ENCODE peak calls at places on chromosomes 1 and 21, in seven cellular contexts. T is lower lobe of right lung; V is kidney; E is naive thymus-derived CD4-positive, alpha-beta T cell; F is NT2/D1; L is GM23248; K is psoas muscle. N is an unnamed sample. For H3K4me1 and H3K9me3, the result is how much of the 10 kb centered on the place peaks cover.

GRCh38 chr1:38028105-38028591 is 15.6 kb downstream of the UTP11 start:
- DNase-seq in T (no peak), V (no peak), E (no peak), F (no peak), L (peak), K (no peak), N (no peak)

GRCh38 chr1:15170071-15170470 is 16.5 kb downstream of the TMEM51 start:
- DNase-seq in T (no peak), V (no peak), E (no peak), F (no peak), L (no peak), K (no peak), N (no peak)

GRCh38 chr1:5599541-5599940 is 392.7 kb downstream of the NPHP4 start:
- DNase-seq in T (no peak), V (no peak), E (no peak), F (no peak), L (no peak), K (no peak), N (no peak)

GRCh38 chr1:178532392-178532791 is 19.5 kb downstream of the TEX35 start:
- DNase-seq in T (peak), V (peak), E (peak), F (peak), L (peak), K (peak), N (peak)

GRCh38 chr1:31095298-31095981 is 29.9 kb upstream of the PUM1 start:
- DNase-seq in T (no peak), V (no peak), E (no peak), F (no peak), L (peak), K (no peak), N (no peak)

GRCh38 chr1:111747947-111748346 is 7.8 kb upstream of the DDX20 start:
- DNase-seq in T (no peak), V (no peak), E (no peak), F (no peak), L (no peak), K (no peak), N (no peak)

GRCh38 chr1:69700770-69701169 is 133.0 kb downstream of the LRRC7 start:
- DNase-seq in T (no peak), V (no peak), E (no peak), F (peak), L (peak), K (no peak), N (no peak)

GRCh38 chr21:31191553-31191952 is 152.5 kb downstream of the TIAM1 start:
- DNase-seq in T (no peak), V (no peak), E (no peak), F (no peak), L (no peak), K (no peak), N (no peak)

GRCh38 chr21:14991957-14992356 is 72.8 kb downstream of the NRIP1 start:
- DNase-seq in T (no peak), V (no peak), E (no peak), F (no peak), L (no peak), K (no peak), N (no peak)

GRCh38 chr1:152050886-152051764 is 14.3 kb upstream of the S100A11 start:
- DNase-seq in T (no peak), V (no peak), E (no peak), F (no peak), L (peak), K (no peak), N (no peak)

GRCh38 chr1:182580736-182581135 is 8.3 kb downstream of the RNASEL start:
- DNase-seq in T (no peak), V (no peak), E (no peak), F (no peak), L (no peak), K (no peak), N (no peak)

GRCh38 chr1:23867953-23868847 is at the start of gene FUCA1:
- DNase-seq in T (peak), V (peak), E (peak), F (peak), L (peak), K (peak), N (peak)
- H3K4me3 ChIP-seq in T (peak), V (peak), E (peak), F (peak), L (peak), K (peak), N (peak)

DNA sequence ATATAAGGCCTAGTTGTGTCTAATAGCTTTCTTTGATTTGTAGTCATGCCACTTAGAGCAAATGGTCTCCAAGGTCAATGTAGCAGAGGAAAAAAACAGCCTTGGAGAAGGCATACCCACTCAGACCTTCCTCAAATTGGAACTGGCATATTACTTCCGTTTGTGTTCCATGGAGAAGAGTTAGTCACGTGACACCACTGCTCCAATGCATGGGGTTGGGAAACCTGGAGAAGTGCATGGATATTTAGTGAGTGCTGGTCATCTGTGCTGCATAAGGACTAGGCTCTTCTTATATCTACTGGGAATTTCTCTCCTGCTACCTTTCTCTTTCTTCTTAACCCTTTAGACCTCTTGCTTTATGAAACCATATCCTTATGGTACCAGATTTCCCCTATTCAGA is 167.8 kb downstream of the BACH1 start:
- DNase-seq in T (no peak), V (no peak), E (no peak), F (no peak), L (no peak), K (no peak), N (no peak)
- H3K4me1 ChIP-seq in T (under half), V (under half), E (under half), F (under half), L (under half), K (under half), N (under half)

DNA sequence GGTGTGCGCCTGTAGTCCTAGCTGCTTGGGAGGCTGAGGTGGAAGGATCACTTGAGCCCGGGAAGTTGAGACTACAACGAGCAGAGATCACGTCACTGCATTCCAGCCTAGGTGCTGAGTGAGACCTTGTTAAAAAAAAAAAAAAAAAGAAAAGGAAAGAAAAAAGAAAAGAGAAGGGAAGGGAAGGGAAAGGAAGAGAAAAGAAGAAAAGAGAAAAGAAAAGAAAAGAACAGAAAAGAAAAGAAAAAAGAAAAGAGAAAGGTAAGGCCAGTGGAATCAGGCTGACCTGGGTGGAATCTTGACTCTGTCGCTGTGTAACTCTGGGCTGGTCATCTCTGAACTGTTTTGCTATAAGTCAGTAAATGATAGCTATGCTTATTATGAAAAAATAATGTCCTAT is 33.7 kb upstream of the KIRREL1 start:
- DNase-seq in T (no peak), V (no peak), E (no peak), F (no peak), L (no peak), K (no peak), N (no peak)
- H3K9me3 ChIP-seq in T (under half), V (under half), E (under half), F (under half), L (under half), K (under half), N (under half)

GRCh38 chr1:93081716-93082115 is 2.6 kb downstream of the MTF2 start:
- DNase-seq in T (no peak), V (no peak), E (no peak), F (no peak), L (peak), K (no peak), N (no peak)
- H3K4me3 ChIP-seq in T (peak), V (peak), E (no peak), F (peak), L (peak), K (peak), N (peak)

DNA sequence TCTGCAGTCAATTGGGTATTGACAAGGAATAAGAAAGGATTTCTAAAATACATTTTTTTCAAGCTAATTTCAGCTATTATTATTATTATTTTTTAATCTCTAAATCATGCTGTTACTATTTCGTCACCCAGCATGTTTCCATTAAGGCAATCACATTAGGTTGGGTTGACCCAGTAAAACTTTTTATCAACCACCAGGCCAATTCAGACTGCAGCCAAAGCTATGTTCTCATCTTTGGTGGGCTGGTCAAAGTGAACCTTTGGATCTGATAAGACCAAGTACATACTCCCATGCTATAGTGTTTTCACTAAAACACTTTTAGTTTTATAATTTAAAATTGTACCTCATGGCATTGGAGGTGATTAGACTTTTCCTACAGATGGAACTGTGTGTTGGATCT is 198.6 kb downstream of the PBX1 start:
- DNase-seq in T (no peak), V (no peak), E (no peak), F (no peak), L (no peak), K (no peak), N (no peak)
- H3K4me1 ChIP-seq in T (under half), V (under half), E (under half), F (under half), L (under half), K (under half), N (under half)

DNA sequence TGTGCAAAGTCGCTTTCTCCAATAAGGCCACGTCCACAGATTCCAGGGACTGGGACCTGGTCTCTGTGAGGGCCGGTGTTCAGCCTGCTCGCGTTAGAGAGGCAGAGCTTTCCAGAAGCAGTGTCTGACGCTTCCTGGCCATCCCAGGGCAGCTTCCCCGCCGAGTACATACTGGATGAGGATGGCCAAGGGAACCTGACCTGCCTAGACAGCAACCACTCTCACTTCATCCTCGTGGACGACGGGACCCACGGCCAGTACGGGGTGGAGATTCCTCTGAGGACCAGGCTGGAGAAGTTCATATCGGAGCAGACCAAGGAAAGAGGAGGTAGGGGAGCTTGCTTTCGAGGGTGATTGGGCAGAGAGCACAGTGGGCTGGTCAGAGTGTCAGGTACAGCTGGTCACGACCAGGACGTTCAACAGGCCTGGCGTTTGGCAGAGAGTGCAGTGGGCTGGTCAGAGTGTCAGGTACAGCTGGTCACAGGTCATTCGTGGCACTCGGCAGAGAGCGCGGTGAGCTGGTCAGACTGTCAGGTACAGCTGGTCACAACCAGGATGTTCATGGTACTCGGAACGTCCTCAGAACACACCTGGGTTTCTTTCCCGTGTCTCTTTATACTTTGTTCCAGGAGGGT is 22.4 kb downstream of the TRPM2 start:
- DNase-seq in T (no peak), V (peak), E (no peak), F (no peak), L (no peak), K (peak), N (no peak)
- H3K9me3 ChIP-seq in T (under half), V (under half), E (under half), F (under half), L (under half), K (under half), N (under half)

GRCh38 chr1:23568608-23569383 is 9.5 kb upstream of the ID3 start:
- DNase-seq in T (no peak), V (no peak), E (no peak), F (no peak), L (peak), K (no peak), N (no peak)
- H3K4me3 ChIP-seq in T (peak), V (peak), E (peak), F (peak), L (peak), K (peak), N (peak)